ENCODE peak calls at places on chromosomes 4 and X, in six cellular contexts. V is IMR-90; Q is CD4-positive, alpha-beta T cell; O is HFF-Myc; N is HFFc6; R is prostate gland. U is an unnamed sample.

GRCh38 chr4:117491531-117491930 is 406.2 kb upstream of the TRAM1L1 start:
- DNase-seq in V (no peak), Q (no peak), O (no peak), N (no peak), R (no peak), U (no peak)

GRCh38 chr4:166066936-166067335 is 193.9 kb downstream of the TLL1 start:
- DNase-seq in V (no peak), Q (no peak), O (no peak), N (no peak), R (no peak), U (no peak)

GRCh38 chr4:122591196-122591595 is 29.7 kb downstream of the IL21 start:
- DNase-seq in V (peak), Q (no peak), O (no peak), N (no peak), R (no peak), U (no peak)

GRCh38 chr4:53889335-53890084 is 174.9 kb downstream of the CHIC2 start:
- DNase-seq in V (peak), Q (no peak), O (no peak), N (no peak), R (no peak), U (no peak)

GRCh38 chr4:168664242-168664897 is 167.5 kb downstream of the PALLD start:
- DNase-seq in V (no peak), Q (no peak), O (no peak), N (no peak), R (no peak), U (no peak)

GRCh38 chr4:186144596-186145569 is 40.4 kb downstream of the FAM149A start:
- DNase-seq in V (peak), Q (no peak), O (no peak), N (no peak), R (peak), U (no peak)

GRCh38 chr4:41719417-41719816 is 29.1 kb downstream of the PHOX2B start:
- DNase-seq in V (peak), Q (no peak), O (no peak), N (peak), R (no peak), U (no peak)

GRCh38 chr4:100462206-100462605 is 55.6 kb downstream of the EMCN start:
- DNase-seq in V (peak), Q (no peak), O (no peak), N (peak), R (no peak), U (no peak)

GRCh38 chrX:153724252-153725038 is at the start of the genes ABCD1 and BCAP31:
- DNase-seq in V (peak), Q (peak), O (peak), N (peak), R (peak), U (peak)

GRCh38 chrX:153725832-153726285 is 1.2 kb downstream of the ABCD1 start:
- DNase-seq in V (no peak), Q (no peak), O (no peak), N (no peak), R (no peak), U (no peak)

GRCh38 chrX:153722704-153723350 is 1.4 kb downstream of the BCAP31 start:
- DNase-seq in V (no peak), Q (no peak), O (no peak), N (no peak), R (peak), U (no peak)

GRCh38 chrX:153725039-153725831 is 579 bp downstream of the ABCD1 start:
- DNase-seq in V (no peak), Q (no peak), O (no peak), N (no peak), R (no peak), U (no peak)

DNA sequence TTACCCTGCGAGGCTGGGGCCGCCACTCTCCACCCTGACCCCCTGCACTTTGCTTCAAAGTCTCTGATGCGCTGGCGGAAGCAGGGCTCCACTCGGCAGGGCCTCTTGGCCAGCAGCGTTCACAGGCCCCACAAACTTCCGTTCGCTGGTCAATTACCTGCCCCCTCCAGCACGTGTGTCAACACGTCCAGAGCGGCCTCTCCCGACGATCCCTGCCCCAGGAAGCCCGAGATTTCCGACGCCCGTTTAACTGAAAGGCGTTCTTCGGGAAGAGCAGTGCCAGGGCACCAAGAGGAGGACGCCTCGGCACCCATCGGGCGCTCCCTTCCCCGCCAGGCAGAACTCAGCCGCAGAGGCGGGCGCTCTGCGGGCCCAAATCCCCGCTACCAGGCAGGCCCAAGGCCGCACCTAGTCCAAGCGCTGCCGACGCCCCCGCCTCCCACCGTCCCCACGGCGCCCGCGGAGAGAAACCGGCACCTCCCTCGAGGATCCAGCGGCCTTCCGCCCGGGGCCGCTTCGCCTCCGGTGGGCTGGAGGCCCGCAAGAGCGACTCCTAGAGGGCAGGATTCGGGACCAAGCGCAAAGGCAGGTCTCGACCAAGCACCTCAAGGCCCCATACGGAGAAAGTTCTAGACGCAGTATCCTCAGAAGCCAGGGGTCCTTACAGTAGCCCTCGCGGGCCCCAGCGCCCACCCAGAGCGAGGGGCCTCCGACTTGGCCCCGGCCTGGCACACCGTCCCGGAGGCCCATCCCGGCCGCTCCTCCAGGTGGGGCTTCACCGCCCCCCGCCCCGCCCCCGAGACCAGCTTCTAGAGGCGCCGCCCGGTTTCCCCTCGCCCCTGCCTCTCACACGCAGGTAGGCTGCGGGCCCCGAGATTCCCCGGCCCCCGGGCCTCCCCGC is 586 bp downstream of the BCAP31 start:
- DNase-seq in V (peak), Q (peak), O (no peak), N (peak), R (peak), U (no peak)
- TF ChIP-seq CTCF in V (peak), Q (no peak), O (peak), N (peak), R (no peak), U (peak)

GRCh38 chrX:24241822-24242648 is 71.8 kb downstream of the SUPT20HL2 start:
- DNase-seq in V (peak), Q (no peak), O (no peak), N (no peak), R (no peak), U (no peak)
- TF ChIP-seq CTCF in V (peak), Q (peak), O (no peak), N (peak), R (no peak), U (peak)

DNA sequence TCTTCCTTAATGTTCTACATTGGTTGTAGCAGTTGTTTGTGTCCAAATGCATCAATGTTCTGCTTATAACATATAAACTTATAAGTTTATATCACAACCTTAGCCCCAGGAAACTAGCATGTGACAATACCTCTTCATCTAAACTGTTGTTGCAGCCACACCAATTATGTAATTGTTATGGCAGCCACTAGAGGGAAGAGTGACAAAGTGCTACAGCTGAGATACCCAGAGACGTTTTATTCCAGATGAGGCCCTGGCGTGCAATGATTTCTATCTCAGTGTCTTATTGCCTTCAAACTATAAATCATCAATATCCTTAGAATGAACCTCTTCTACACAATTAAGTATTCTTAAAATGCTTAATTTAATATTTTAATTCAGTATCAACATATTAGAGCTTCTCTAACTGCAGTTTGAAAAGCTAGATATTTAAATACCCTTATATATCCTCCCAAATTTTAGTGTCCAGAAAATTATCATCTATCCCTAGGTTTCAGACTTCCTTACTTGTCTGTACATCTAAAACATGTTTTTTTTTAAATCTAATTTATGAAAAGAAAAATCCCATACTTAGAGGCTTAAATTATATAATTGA is 171.6 kb downstream of the PCDH10 start:
- DNase-seq in V (peak), Q (no peak), O (no peak), N (peak), R (no peak), U (peak)
- TF ChIP-seq CTCF in V (peak), Q (no peak), O (peak), N (peak), R (no peak), U (peak)

GRCh38 chr4:153765836-153766235 is 6.0 kb upstream of the RNF175 start:
- DNase-seq in V (no peak), Q (no peak), O (no peak), N (no peak), R (no peak), U (no peak)

GRCh38 chr4:153764611-153765368 is 5.0 kb upstream of the RNF175 start:
- DNase-seq in V (no peak), Q (no peak), O (peak), N (no peak), R (no peak), U (no peak)

GRCh38 chr4:153759407-153760226 is at the start of gene RNF175:
- DNase-seq in V (no peak), Q (no peak), O (no peak), N (no peak), R (no peak), U (no peak)

GRCh38 chr4:153766758-153767157 is 6.9 kb upstream of the RNF175 start:
- DNase-seq in V (no peak), Q (no peak), O (no peak), N (no peak), R (no peak), U (no peak)

DNA sequence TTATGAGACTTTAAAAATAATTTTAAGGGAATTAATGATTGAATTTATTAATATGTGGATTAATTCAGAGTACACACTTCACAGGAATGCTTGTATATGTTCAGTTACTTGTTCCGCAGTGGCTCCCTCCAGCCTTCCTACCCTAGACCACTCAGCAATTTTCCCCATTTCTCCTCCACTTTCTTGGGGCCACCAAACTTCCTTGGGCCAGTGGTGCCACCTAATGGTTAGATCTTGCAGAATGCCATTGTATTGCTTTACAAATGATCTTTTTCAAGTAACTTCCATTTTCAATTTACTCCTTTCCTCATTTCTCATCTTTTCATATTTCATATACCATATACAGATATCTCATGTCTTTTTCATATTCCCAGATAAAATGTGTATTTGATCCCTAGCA is 3.6 kb upstream of the RNF175 start:
- DNase-seq in V (no peak), Q (no peak), O (no peak), N (no peak), R (no peak), U (no peak)
- TF ChIP-seq CTCF in V (no peak), Q (no peak), O (peak), N (peak), R (no peak), U (peak)

DNA sequence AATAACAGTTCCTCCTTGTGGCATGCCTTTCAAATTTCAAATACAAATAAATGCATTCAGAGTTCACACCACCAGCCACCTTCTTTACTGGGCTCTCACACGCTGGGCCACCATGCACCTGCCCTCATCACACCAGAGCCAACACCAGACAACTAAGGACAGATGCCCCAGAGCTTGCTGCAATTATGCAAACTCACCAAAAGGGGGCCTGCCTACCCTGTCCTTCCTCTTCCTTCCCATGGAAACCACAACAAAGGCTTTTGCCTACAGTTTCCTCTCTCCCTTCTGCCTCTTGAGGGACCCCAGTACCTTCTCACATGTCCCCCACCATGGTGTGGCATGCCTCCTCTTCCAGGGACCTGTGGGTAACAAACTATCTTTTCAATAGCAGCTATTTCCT is 1333.9 kb upstream of the TENM3 start:
- DNase-seq in V (peak), Q (no peak), O (no peak), N (no peak), R (no peak), U (no peak)
- TF ChIP-seq CTCF in V (peak), Q (no peak), O (peak), N (peak), R (no peak), U (no peak)

DNA sequence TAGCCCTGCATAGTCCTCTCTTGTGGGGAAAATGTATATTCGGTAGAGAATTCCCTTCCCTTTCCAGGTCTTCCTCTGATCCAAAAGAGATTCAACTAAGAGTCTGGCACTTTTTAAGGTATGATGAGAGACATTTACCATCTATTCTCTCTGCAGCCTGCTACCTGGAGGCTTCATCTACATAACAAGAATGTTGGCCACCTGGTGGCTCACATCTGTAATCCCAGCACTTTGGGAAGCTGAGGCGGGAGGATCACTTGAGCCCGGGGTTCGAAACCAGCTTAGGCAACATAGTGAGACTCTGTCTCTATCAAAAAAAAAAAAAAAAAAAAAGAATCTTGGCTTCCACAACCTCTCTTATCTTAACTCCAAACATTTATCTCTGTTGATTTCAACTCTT is 40.4 kb upstream of the NOCT start:
- DNase-seq in V (no peak), Q (no peak), O (no peak), N (no peak), R (no peak), U (no peak)
- TF ChIP-seq CTCF in V (no peak), Q (no peak), O (no peak), N (peak), R (no peak), U (no peak)

DNA sequence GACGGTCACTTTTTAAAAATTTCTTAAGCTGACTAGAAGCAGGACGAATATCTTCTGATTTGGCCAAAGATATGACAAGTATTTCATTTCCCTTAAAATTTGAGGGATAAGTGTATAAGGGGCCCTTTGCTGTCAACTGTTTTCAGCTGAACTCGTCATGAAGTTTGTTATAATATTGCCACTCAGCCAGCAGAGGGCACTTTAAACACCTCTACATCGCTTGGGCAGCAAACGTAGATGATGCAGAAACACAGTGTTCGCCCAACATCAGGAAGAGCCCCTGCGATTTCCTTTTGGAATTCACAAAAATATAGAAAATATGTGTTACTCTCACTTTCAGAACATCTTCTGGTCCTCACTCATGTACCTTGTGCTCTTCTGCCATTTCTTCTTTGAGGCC is 435.7 kb upstream of the FMR1 start:
- DNase-seq in V (no peak), Q (no peak), O (no peak), N (no peak), R (no peak), U (no peak)
- TF ChIP-seq CTCF in V (peak), Q (no peak), O (no peak), N (peak), R (no peak), U (peak)

DNA sequence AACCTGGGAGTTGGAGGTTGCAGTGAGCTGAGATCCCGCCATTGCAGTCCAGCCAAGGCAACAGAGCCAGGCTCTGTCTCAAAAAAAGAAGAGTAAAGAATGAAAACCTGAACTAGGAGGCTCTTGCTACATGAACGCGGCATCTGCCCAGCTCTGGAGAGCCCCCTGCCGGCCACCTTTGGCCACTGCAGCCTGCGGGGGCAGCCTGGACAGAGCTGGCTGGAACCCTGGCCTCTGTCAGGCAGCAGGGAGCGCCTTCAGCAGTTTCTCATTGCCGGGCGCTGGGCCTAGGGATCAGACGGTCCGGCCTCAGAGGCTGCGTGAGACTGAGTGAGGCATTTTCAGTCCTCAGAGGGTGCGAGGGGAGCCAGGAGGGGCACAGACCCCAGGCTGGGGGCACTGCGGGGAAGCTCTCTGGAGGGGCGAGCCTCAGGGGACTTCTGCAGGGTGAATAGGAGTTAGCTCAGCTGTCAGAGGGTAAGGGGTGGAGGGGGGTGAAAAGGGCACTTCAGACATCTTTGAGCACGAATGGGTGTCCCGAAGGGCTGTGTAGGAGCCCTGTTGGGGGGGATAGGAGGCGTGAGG is 17.5 kb downstream of the DOK7 start:
- DNase-seq in V (peak), Q (peak), O (peak), N (peak), R (peak), U (peak)
- TF ChIP-seq CTCF in V (peak), Q (peak), O (peak), N (peak), R (peak), U (peak)

U was measured in D721Med.